ENCODE peak calls at places on chromosomes 16 and 17, in seven cellular contexts. E is neuronal stem cell, B is psoas muscle, K is upper lobe of right lung, A is left lung, H is adrenal gland, M is HepG2. W is an unnamed sample. For H3K4me1, the result is how much of the 10 kb centered on the place peaks cover.

GRCh38 chr16:9798952-9799590 is 383.2 kb downstream of the GRIN2A start:
- DNase-seq in A (no peak), B (no peak), M (no peak), H (no peak), E (no peak), K (no peak), W (no peak)

GRCh38 chr17:43766413-43767052 is 7.9 kb upstream of the SOST start:
- DNase-seq in B (no peak), A (no peak), E (peak), K (peak), M (peak), H (peak), W (no peak)

GRCh38 chr16:8931864-8932263 is 31.8 kb downstream of the USP7 start:
- DNase-seq in M (peak), K (no peak), H (no peak), A (no peak), E (peak), B (peak), W (no peak)

GRCh38 chr16:84292032-84292431 is 2.6 kb upstream of the WFDC1 start:
- DNase-seq in M (no peak), A (no peak), H (no peak), E (no peak), K (no peak), B (no peak), W (no peak)

GRCh38 chr17:61124562-61124961 is 275.1 kb upstream of the TBX2 start:
- DNase-seq in B (no peak), K (no peak), H (no peak), M (no peak), E (no peak), A (no peak), W (no peak)

GRCh38 chr17:31320791-31321190 is 631 bp downstream of the EVI2A start:
- DNase-seq in H (no peak), B (no peak), A (no peak), M (no peak), E (no peak), K (no peak), W (no peak)

GRCh38 chr17:55783684-55784245 is 32.9 kb downstream of the PCTP start:
- DNase-seq in A (no peak), E (no peak), K (peak), H (no peak), B (peak), M (no peak), W (no peak)

GRCh38 chr16:54582631-54583250 is 296.2 kb upstream of the IRX3 start:
- DNase-seq in B (no peak), K (no peak), A (no peak), E (peak), H (no peak), M (no peak), W (no peak)

GRCh38 chr17:50271173-50271750 is 3.0 kb upstream of the TMEM92 start:
- DNase-seq in A (no peak), H (no peak), B (no peak), E (no peak), K (no peak), M (no peak), W (no peak)

GRCh38 chr17:83127431-83128160 is 48.2 kb downstream of the METRNL start:
- DNase-seq in B (peak), K (peak), A (no peak), M (no peak), E (no peak), H (peak), W (no peak)
- H3K27ac ChIP-seq in B (no peak), K (no peak), A (no peak), M (no peak), E (no peak), H (no peak), W (no peak)

GRCh38 chr16:2472488-2472864 is 1.4 kb downstream of the NTN3 start:
- DNase-seq in B (no peak), K (no peak), A (no peak), E (no peak), M (no peak), H (no peak), W (no peak)
- H3K4me1 ChIP-seq in B (under half), K (under half), A (under half), E (under half), M (half or more), H (under half), W (under half)

GRCh38 chr16:64870859-64871258 is 251.0 kb downstream of the CDH11 start:
- DNase-seq in M (no peak), E (no peak), H (no peak), A (no peak), K (no peak), B (no peak), W (no peak)

GRCh38 chr16:64865037-64865696 is 256.7 kb downstream of the CDH11 start:
- DNase-seq in A (no peak), B (no peak), E (no peak), K (no peak), M (no peak), H (no peak), W (no peak)

GRCh38 chr16:64864232-64864803 is 257.5 kb downstream of the CDH11 start:
- DNase-seq in M (no peak), B (no peak), H (no peak), E (no peak), K (no peak), A (no peak), W (no peak)

GRCh38 chr16:64866026-64866425 is 255.8 kb downstream of the CDH11 start:
- DNase-seq in H (no peak), M (no peak), E (no peak), K (no peak), A (no peak), B (no peak), W (no peak)
- H3K27ac ChIP-seq in H (no peak), M (no peak), E (no peak), K (no peak), A (no peak), B (no peak), W (no peak)

GRCh38 chr17:978110-979093 is 1.2 kb downstream of the NXN start:
- DNase-seq in K (peak), E (peak), M (no peak), B (peak), A (peak), H (no peak), W (no peak)

GRCh38 chr17:977163-977562 is 2.4 kb downstream of the NXN start:
- DNase-seq in A (no peak), B (no peak), K (no peak), E (no peak), H (no peak), M (no peak), W (no peak)

GRCh38 chr17:980406-981291 is 1.1 kb upstream of the NXN start:
- DNase-seq in B (peak), K (peak), A (peak), E (peak), H (peak), M (peak), W (no peak)

GRCh38 chr17:979539-980405 is at the start of gene NXN:
- DNase-seq in K (peak), H (peak), M (peak), B (peak), E (peak), A (peak), W (no peak)

DNA sequence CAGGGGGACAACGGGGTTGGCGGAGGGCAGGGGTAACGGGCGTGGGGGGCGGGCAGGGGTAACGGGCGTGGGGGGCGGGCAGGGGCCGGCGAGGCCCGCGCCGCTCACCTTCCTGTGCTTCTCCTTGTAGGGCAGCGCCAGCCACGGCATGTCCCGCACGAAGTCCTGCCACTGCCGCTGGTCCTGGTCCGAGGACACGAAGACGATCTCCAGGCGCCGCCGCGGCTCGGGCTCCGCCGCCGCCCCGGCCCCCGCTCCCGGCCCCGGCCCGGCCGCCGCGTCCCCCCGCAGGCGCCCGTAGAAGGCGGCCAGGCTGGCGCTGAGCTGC is 401 bp downstream of the NXN start:
- DNase-seq in K (no peak), E (no peak), M (no peak), A (peak), B (no peak), H (no peak), W (no peak)
- H3K4me1 ChIP-seq in K (under half), E (under half), M (half or more), A (under half), B (under half), H (under half), W (under half)

DNA sequence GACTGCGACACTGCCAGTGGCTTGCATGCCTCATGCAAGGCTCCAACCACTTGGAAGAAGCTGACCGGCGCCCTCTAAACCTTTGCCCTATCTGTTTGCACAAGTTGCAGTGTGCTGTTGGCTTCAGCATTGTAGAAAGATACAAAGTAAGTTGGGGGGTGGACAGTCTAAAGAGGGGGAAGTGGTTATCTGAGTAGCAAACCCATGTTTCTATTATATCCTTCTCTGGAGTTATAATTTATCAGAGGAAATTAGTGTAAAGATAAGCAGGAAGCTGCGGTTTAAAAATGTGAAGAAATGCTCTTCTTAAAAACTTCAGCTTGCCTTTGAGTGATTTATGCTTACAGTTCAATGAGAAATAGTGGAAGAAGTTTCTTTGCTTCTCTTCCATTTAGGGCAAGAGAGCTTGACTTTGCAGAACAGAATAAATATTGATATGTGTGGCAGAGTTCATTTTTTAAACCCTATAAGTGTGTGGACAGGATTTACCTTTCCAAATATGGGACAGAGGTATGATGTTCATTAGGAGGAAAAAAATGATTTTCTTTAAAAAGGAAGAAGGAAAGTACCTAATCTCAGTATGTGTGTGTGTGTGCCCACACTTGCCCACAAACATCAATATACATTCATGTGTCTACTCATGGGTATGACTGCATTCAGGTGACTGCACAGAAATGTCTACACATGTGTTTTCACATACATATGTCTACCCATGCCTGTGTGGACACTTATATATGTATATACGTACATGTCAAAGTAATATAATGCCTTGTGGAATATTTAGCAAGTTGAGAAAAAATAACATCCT is 8.1 kb downstream of the AMZ2 start:
- DNase-seq in A (no peak), K (no peak), E (no peak), B (no peak), M (peak), H (no peak), W (no peak)
- H3K27ac ChIP-seq in A (peak), K (peak), E (no peak), B (no peak), M (no peak), H (no peak), W (no peak)

DNA sequence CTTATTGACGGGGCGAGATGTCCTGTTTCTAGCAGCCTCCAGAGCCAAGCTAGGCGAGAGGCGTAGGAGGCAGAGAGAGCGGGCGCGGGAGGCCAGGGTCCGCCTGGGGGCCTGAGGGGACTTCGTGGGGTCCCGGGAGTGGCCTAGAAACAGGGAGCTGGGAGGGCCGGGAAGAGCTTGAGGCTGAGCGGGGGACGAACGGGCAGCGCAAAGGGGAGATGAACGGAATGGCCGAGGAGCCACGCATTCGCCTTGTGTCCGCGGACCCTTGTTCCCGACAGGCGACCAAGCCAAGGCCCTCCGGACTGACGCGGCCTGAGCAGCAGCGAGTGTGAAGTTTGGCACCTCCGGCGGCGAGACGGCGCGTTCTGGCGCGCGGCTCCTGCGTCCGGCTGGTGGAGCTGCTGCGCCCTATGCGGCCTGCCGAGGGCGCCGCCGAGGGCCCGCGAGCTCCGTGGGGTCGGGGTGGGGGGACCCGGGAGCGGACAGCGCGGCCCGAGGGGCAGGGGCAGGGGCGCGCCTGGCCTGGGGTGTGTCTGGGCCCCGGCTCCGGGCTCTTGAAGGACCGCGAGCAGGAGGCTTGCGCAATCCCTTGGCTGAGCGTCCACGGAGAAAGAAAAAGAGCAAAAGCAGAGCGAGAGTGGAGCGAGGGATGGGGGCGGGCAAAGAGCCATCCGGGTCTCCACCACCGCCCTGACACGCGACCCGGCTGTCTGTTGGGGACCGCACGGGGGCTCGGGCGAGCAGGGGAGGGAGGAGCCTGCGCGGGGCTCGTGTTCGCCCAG is 1.2 kb upstream of the CBX4 start:
- DNase-seq in E (no peak), B (peak), A (peak), H (peak), K (peak), M (no peak), W (no peak)
- H3K4me1 ChIP-seq in E (under half), B (under half), A (under half), H (under half), K (half or more), M (half or more), W (under half)

DNA sequence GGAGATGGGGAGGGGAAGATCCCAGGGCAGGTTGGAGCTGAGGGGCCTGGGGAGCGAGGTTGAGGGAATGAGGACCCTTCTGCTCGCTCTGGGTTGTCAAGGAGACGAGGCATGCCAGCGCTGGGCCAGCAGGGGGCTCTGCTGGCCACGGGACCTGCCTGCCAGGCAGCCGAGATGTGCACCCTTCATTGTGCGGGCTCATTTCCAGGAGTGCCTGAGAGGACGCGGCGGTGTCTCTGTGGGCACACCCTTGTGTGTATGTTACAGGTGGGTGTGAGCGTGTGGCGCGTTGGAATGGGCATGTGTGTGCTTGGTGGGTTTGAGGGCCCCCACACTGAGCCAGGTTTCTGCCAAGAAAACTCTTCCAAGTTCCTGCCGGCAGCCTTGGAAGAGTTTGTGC is 15.9 kb downstream of the ARHGAP23 start:
- DNase-seq in M (peak), H (peak), K (peak), A (peak), B (peak), E (no peak), W (peak)
- H3K27ac ChIP-seq in M (no peak), H (no peak), K (no peak), A (no peak), B (no peak), E (no peak), W (no peak)

GRCh38 chr17:32493581-32494513 is 7.1 kb downstream of the CDK5R1 start:
- DNase-seq in A (no peak), E (no peak), M (no peak), K (peak), H (no peak), B (no peak), W (no peak)
- H3K4me1 ChIP-seq in A (under half), E (under half), M (under half), K (under half), H (under half), B (under half), W (half or more)